ENCODE peak calls at places on chromosomes 3 and 15, in six cellular contexts. A is uterus, Q is AG04450, D is Peyer's patch, R is tibial nerve, L is stomach. B is an unnamed sample. For H3K9me3, the result is how much of the 10 kb centered on the place peaks cover.

GRCh38 chr3:193883551-193883950 is 252.4 kb upstream of the HES1 start:
- DNase-seq in A (no peak), Q (no peak), D (no peak), R (no peak), L (no peak), B (no peak)

GRCh38 chr3:78497025-78497424 is 1270.8 kb downstream of the ROBO1 start:
- DNase-seq in A (no peak), Q (no peak), D (no peak), R (no peak), L (no peak), B (no peak)

GRCh38 chr3:72155391-72156064 is 370.6 kb upstream of the PROK2 start:
- DNase-seq in A (peak), Q (peak), D (peak), R (peak), L (peak), B (no peak)

GRCh38 chr15:69491051-69491505 is 38.5 kb downstream of the RPLP1 start:
- DNase-seq in A (no peak), Q (no peak), D (no peak), R (peak), L (no peak), B (no peak)

GRCh38 chr3:43531835-43532234 is 90.0 kb downstream of the ANO10 start:
- DNase-seq in A (no peak), Q (no peak), D (no peak), R (no peak), L (no peak), B (no peak)

GRCh38 chr15:51642696-51643095 is 20.1 kb upstream of the DMXL2 start:
- DNase-seq in A (no peak), Q (no peak), D (no peak), R (no peak), L (no peak), B (no peak)

GRCh38 chr3:51681453-51681852 is 10.4 kb downstream of the TEX264 start:
- DNase-seq in A (no peak), Q (no peak), D (no peak), R (no peak), L (peak), B (peak)

GRCh38 chr3:162390891-162391290 is 894.3 kb downstream of the OTOL1 start:
- DNase-seq in A (no peak), Q (peak), D (no peak), R (no peak), L (no peak), B (no peak)

GRCh38 chr3:172125963-172126403 is 86.6 kb downstream of the FNDC3B start:
- DNase-seq in A (peak), Q (no peak), D (no peak), R (no peak), L (peak), B (no peak)

GRCh38 chr3:179488213-179488612 is 36.9 kb upstream of the GNB4 start:
- DNase-seq in A (no peak), Q (no peak), D (no peak), R (no peak), L (no peak), B (no peak)

GRCh38 chr3:50695031-50695430 is 20.3 kb downstream of the DOCK3 start:
- DNase-seq in A (no peak), Q (no peak), D (no peak), R (no peak), L (no peak), B (no peak)

GRCh38 chr3:46667657-46668056 is 25.8 kb downstream of the ALS2CL start:
- DNase-seq in A (peak), Q (no peak), D (peak), R (no peak), L (peak), B (no peak)

GRCh38 chr3:32817195-32817560 is 619 bp upstream of the TRIM71 start:
- DNase-seq in A (no peak), Q (no peak), D (no peak), R (no peak), L (no peak), B (no peak)

GRCh38 chr15:40046721-40047412 is 7.9 kb upstream of the SRP14 start:
- DNase-seq in A (no peak), Q (no peak), D (no peak), R (no peak), L (no peak), B (no peak)

GRCh38 chr3:124845406-124845805 is 41.8 kb downstream of the ITGB5 start:
- DNase-seq in A (peak), Q (no peak), D (no peak), R (no peak), L (peak), B (no peak)

GRCh38 chr15:90889313-90889730 is 5.0 kb downstream of the FES start:
- DNase-seq in A (no peak), Q (no peak), D (peak), R (no peak), L (no peak), B (no peak)

GRCh38 chr15:65361708-65362459 is 15.9 kb downstream of the IGDCC3 start:
- DNase-seq in A (no peak), Q (no peak), D (no peak), R (no peak), L (no peak), B (no peak)

GRCh38 chr15:39453500-39454073 is 127.3 kb upstream of the THBS1 start:
- DNase-seq in A (no peak), Q (no peak), D (no peak), R (no peak), L (no peak), B (no peak)

GRCh38 chr15:58026552-58026951 is 39.0 kb downstream of the ALDH1A2 start:
- DNase-seq in A (no peak), Q (no peak), D (no peak), R (no peak), L (no peak), B (no peak)
- H3K9me3 ChIP-seq in A (under half), Q (under half), D (under half), R (under half), L (under half), B (under half)

GRCh38 chr15:56432304-56432703 is 32.6 kb downstream of the MNS1 start:
- DNase-seq in A (no peak), Q (no peak), D (no peak), R (no peak), L (no peak), B (no peak)

GRCh38 chr15:56425276-56425675 is 39.7 kb downstream of the MNS1 start:
- DNase-seq in A (no peak), Q (no peak), D (no peak), R (no peak), L (no peak), B (no peak)

GRCh38 chr15:56425976-56426375 is 39.0 kb downstream of the MNS1 start:
- DNase-seq in A (no peak), Q (no peak), D (no peak), R (no peak), L (no peak), B (no peak)

GRCh38 chr15:56428821-56429458 is 36.0 kb downstream of the MNS1 start:
- DNase-seq in A (no peak), Q (peak), D (no peak), R (no peak), L (no peak), B (no peak)
- TF ChIP-seq CTCF in A (peak), Q (peak), D (peak), R (peak), L (peak), B (peak)

DNA sequence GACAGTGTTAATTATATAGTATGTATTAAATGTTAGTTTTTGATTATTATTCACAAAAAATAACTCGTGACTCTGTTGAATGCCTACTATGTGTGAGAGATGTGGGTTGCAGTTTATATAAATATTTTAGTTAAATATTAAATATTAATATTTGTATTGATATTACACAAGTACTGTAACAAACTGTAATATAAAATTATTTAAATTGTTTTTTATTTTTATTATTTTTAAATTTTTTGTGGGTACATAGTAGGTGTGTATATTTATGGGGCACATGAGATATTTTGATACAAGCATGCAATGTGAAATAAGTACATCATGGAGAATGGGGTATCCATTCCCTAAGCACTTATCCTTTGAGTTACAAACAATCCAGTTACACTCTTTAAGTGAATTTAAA is 196.1 kb upstream of the ZNF717 start:
- DNase-seq in A (no peak), Q (no peak), D (no peak), R (no peak), L (no peak), B (no peak)
- H3K9me3 ChIP-seq in A (under half), Q (under half), D (under half), R (under half), L (under half), B (under half)

GRCh38 chr3:120040813-120041377 is 53.4 kb downstream of the GSK3B start:
- DNase-seq in A (no peak), Q (no peak), D (no peak), R (no peak), L (no peak), B (no peak)

DNA sequence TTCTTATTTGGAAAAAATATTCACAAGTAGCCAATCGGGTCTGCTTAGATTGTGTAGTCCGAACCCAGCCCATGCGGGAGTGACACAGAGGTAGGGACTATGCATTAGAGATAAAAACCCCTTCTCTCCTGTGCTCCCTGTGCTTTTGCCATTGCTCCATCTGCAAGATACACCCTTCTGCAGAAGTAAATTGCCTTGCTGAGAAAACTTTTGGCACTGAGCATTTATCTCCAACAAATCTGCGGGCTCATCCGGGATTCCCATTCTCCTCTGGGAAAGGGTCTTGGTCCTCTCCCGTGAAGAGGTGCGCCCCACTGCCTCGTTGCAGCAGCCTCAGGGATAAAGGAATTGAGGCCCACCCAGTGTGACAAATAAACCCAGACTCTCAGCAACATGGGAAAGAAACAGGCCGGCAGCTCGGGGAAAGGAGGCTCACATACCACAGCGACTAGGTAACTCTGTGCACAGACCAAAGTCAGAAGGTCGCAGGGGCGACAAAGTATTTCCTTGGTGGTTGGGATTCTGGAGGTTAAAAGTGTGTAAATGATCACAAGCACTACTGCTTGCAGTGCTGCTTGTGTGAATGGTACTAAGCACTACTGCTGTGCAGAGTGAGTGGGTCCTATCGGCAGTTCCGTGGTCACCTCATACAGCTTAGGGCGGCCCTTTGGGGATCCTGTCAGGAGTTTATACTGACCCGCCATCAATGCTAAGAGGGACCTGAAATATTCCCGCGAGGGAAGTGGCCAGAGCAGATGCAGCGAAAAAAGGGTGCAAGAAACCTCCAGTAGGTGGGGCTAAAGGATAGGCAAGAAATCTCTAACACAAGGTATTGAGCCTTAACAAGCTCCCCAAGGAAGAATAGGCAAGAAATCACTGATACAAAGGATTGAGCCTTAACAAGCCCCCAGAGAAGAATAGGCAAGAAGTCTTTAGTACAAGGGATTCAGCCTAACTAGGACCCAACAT is 54.3 kb downstream of the GSK3B start:
- DNase-seq in A (no peak), Q (no peak), D (no peak), R (no peak), L (no peak), B (no peak)
- TF ChIP-seq CTCF in A (no peak), Q (no peak), D (no peak), R (no peak), L (no peak), B (no peak)

GRCh38 chr3:21294768-21295167 is 456.2 kb downstream of the ZNF385D start:
- DNase-seq in A (no peak), Q (no peak), D (no peak), R (no peak), L (no peak), B (no peak)
- H3K9me3 ChIP-seq in A (under half), Q (under half), D (under half), R (under half), L (under half), B (under half)

GRCh38 chr15:67504061-67504460 is 16.9 kb upstream of the C15orf61 start:
- DNase-seq in A (no peak), Q (no peak), D (no peak), R (no peak), L (no peak), B (no peak)

GRCh38 chr15:67501836-67502461 is 19.0 kb upstream of the C15orf61 start:
- DNase-seq in A (no peak), Q (no peak), D (no peak), R (no peak), L (no peak), B (no peak)

GRCh38 chr15:67506775-67507747 is 13.9 kb upstream of the C15orf61 start:
- DNase-seq in A (no peak), Q (no peak), D (no peak), R (no peak), L (no peak), B (no peak)

GRCh38 chr15:67505675-67506572 is 15.0 kb upstream of the C15orf61 start:
- DNase-seq in A (no peak), Q (no peak), D (no peak), R (no peak), L (no peak), B (no peak)

GRCh38 chr15:67504796-67505195 is 16.1 kb upstream of the C15orf61 start:
- DNase-seq in A (peak), Q (no peak), D (no peak), R (no peak), L (no peak), B (no peak)
- TF ChIP-seq CTCF in A (no peak), Q (no peak), D (no peak), R (no peak), L (no peak), B (no peak)